ENCODE peak calls at places on chromosomes 1 and 21, in four cellular contexts. R is GM10248, U is adrenal gland, F is body of pancreas. I is an unnamed sample.

GRCh38 chr21:45454081-45454923 is 49.3 kb downstream of the COL18A1 start:
- DNase-seq in R (no peak), U (no peak), F (no peak), I (no peak)

GRCh38 chr1:99970713-99971255 is 988 bp downstream of the SLC35A3 start:
- DNase-seq in R (no peak), U (no peak), F (no peak), I (no peak)

GRCh38 chr1:54800899-54801759 is at the start of gene TTC22:
- DNase-seq in R (peak), U (peak), F (peak), I (peak)

GRCh38 chr1:6960291-6960758 is 175.1 kb downstream of the CAMTA1 start:
- DNase-seq in R (no peak), U (peak), F (peak), I (peak)

GRCh38 chr1:23718482-23718881 is 24.8 kb upstream of the ELOA start:
- DNase-seq in R (no peak), U (no peak), F (no peak), I (peak)

GRCh38 chr21:46569071-46569470 is 35.8 kb downstream of the S100B start:
- DNase-seq in R (no peak), U (no peak), F (no peak), I (no peak)

GRCh38 chr1:33762099-33762830 is 101.6 kb upstream of the HMGB4 start:
- DNase-seq in R (no peak), U (no peak), F (no peak), I (no peak)

GRCh38 chr1:87513270-87513669 is 184.6 kb downstream of the LMO4 start:
- DNase-seq in R (no peak), U (no peak), F (no peak), I (no peak)

GRCh38 chr1:193799948-193800690 is 613.7 kb upstream of the B3GALT2 start:
- DNase-seq in R (no peak), U (no peak), F (no peak), I (no peak)

GRCh38 chr1:187454010-187454409 is 625.3 kb downstream of the PLA2G4A start:
- DNase-seq in R (no peak), U (no peak), F (no peak), I (no peak)

GRCh38 chr1:114892194-114892918 is 37.7 kb downstream of the SYCP1 start:
- DNase-seq in R (no peak), U (no peak), F (no peak), I (no peak)

GRCh38 chr21:24298040-24298439 is 1309.2 kb downstream of the MRPL39 start:
- DNase-seq in R (no peak), U (no peak), F (no peak), I (no peak)

GRCh38 chr1:243325305-243325890 is 69.6 kb downstream of the SDCCAG8 start:
- DNase-seq in R (peak), U (no peak), F (peak), I (peak)

GRCh38 chr1:8627728-8628127 is 189.7 kb downstream of the RERE start:
- DNase-seq in R (no peak), U (no peak), F (no peak), I (no peak)

GRCh38 chr1:154270833-154271232 is 1.6 kb upstream of the HAX1 start:
- DNase-seq in R (peak), U (no peak), F (no peak), I (no peak)

GRCh38 chr1:216984536-216984935 is 261.3 kb upstream of the ESRRG start:
- DNase-seq in R (no peak), U (no peak), F (no peak), I (no peak)

GRCh38 chr1:212928323-212929281 is 21.7 kb upstream of the VASH2 start:
- DNase-seq in R (no peak), U (no peak), F (no peak), I (no peak)

GRCh38 chr1:200795151-200795550 is 56.5 kb downstream of the CAMSAP2 start:
- DNase-seq in R (no peak), U (no peak), F (no peak), I (no peak)

GRCh38 chr1:172585861-172586260 is 52.9 kb downstream of the SUCO start:
- DNase-seq in R (no peak), U (no peak), F (no peak), I (no peak)

GRCh38 chr1:172581273-172581672 is 48.3 kb downstream of the SUCO start:
- DNase-seq in R (no peak), U (no peak), F (no peak), I (no peak)

GRCh38 chr1:172581779-172582178 is 48.8 kb downstream of the SUCO start:
- DNase-seq in R (no peak), U (no peak), F (no peak), I (no peak)

GRCh38 chr1:172585348-172585747 is 52.4 kb downstream of the SUCO start:
- DNase-seq in R (no peak), U (no peak), F (no peak), I (no peak)

GRCh38 chr1:172582889-172583288 is 49.9 kb downstream of the SUCO start:
- DNase-seq in R (no peak), U (no peak), F (no peak), I (no peak)
- TF ChIP-seq CTCF in R (no peak), U (no peak), F (no peak), I (no peak)

GRCh38 chr1:205187420-205187819 is 24.1 kb downstream of the DSTYK start:
- DNase-seq in R (no peak), U (no peak), F (no peak), I (no peak)
- TF ChIP-seq CTCF in R (no peak), U (no peak), F (no peak), I (no peak)

DNA sequence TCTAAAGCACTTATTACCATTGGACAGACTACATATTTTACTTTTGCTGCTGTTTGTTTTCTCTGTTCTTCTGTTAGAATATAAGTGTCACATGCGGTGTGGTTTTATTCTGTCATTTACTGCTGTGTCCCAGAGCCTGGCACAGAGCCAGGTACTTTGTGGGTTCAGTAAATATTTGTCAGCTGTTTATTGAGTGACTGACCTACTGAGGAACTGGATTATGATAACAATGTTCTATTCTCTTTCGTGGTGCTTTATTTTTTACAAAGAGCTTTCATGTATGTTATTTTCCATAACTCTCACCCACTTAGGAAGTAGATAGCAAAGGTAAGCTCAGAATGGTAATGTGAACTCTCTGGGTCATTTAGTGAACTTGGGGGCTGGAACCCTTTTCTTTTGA is 118.8 kb downstream of the RWDD3 start:
- DNase-seq in R (no peak), U (no peak), F (no peak), I (no peak)
- TF ChIP-seq CTCF in R (no peak), U (no peak), F (no peak), I (no peak)

GRCh38 chr1:161119379-161120061 is 1.6 kb downstream of the NIT1 start:
- DNase-seq in R (peak), U (peak), F (peak), I (no peak)
- TF ChIP-seq CTCF in R (peak), U (peak), F (peak), I (peak)

DNA sequence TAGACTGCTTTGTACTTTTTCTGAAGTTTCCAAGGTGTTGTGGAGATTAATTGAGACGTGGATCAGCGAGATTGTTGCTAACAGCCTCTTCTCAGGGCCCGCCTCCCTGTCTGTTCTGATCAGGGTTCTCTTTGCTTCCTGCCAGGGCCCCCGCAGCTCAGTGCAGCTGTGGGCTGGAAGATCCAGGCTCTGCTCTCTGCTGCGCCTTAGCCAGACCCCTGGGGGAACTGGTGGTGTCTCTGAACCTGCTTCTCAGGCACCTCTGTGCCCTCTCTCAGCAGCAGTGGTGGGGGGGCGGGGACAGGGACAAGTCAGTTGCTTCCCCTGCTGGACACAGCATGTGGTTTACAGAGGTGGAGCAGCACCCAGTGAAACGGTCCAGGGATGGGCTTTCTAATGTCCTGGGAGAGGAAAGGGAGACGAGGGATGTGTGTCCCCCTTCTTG is 124.0 kb downstream of the GRIK3 start:
- DNase-seq in R (peak), U (no peak), F (no peak), I (peak)
- TF ChIP-seq CTCF in R (no peak), U (no peak), F (no peak), I (no peak)

DNA sequence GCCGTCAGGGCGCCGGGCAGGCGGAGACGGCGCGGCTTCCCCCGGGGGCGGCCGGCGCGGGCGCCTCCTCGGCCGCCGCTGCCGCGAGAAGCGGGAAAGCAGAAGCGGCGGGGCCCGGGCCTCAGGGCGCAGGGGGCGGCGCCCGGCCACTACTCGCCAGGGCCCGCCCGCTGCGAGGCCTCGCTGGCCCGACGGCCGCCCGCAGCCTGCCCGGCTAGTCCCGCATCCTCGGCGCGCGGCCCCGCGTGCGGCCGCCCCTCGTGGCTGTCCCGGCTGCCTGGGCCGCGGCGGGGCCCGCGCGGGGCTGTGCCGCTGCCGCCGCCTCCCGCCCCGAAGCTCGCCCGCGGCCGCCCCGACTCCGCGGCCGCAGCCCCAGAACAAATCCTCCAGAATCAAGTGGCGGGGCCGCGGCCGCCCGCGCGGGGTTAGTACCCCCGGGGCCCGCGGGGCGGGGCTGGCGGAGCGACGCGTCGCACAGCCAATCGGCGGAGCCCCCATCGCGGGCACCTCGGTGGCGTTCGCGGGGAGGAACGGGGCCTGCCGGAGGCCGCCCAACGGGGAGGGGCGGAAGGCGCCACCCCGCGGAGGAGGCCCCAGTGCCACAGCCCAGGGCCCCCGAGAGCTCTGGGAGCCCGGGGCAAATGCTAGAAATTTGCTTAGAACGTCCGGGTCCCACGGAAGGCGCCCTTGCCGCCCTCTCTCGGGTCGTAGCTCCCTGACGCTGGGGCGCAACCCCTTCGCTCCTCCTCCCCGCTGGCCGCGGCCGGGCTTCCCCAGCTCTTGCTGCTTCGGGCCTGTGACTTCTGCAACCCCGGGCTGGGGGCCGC is at the start of gene RUNX3:
- DNase-seq in R (peak), U (no peak), F (peak), I (peak)
- TF ChIP-seq CTCF in R (peak), U (no peak), F (no peak), I (no peak)

GRCh38 chr1:152398812-152399698 is 15.0 kb downstream of the CRNN start:
- DNase-seq in R (peak), U (no peak), F (peak), I (no peak)
- TF ChIP-seq CTCF in R (peak), U (no peak), F (peak), I (no peak)

GRCh38 chr1:97783762-97784161 is 137.1 kb downstream of the DPYD start:
- DNase-seq in R (no peak), U (no peak), F (no peak), I (no peak)

GRCh38 chr1:97781762-97782337 is 139.0 kb downstream of the DPYD start:
- DNase-seq in R (no peak), U (no peak), F (no peak), I (no peak)

GRCh38 chr1:97780884-97781283 is 139.9 kb downstream of the DPYD start:
- DNase-seq in R (no peak), U (no peak), F (no peak), I (no peak)

GRCh38 chr1:97778718-97779117 is 142.1 kb downstream of the DPYD start:
- DNase-seq in R (no peak), U (no peak), F (no peak), I (no peak)
- TF ChIP-seq CTCF in R (no peak), U (no peak), F (no peak), I (no peak)

GRCh38 chr1:214476229-214476957 is 75.0 kb downstream of the PTPN14 start:
- DNase-seq in R (no peak), U (no peak), F (no peak), I (no peak)
- TF ChIP-seq CTCF in R (no peak), U (no peak), F (no peak), I (no peak)